ENCODE peak calls at places on chromosomes 12 and 14, in nine cellular contexts. D is cardiac fibroblast; P is WTC11; C is breast epithelium; V is CD4-positive, alpha-beta T cell; Y is cardiac muscle cell; H is GM12864; W is NB4; L is fibroblast of lung. E is an unnamed sample.

GRCh38 chr14:19878029-19878642 is 3.2 kb downstream of the OR4K2 start:
- DNase-seq in D (no peak), P (no peak), C (no peak), V (no peak), Y (no peak), H (peak), W (peak), L (no peak), E (no peak)

GRCh38 chr12:93378373-93379310 is 917 bp downstream of the NUDT4 start:
- DNase-seq in D (peak), P (peak), C (no peak), V (peak), Y (peak), H (no peak), W (peak), L (peak), E (no peak)

GRCh38 chr12:10033783-10034381 is 3.4 kb downstream of the CLEC9A start:
- DNase-seq in D (no peak), P (no peak), C (no peak), V (no peak), Y (peak), H (no peak), W (peak), L (no peak), E (no peak)

GRCh38 chr12:64998327-64999156 is 122.6 kb downstream of the WIF1 start:
- DNase-seq in D (peak), P (no peak), C (peak), V (no peak), Y (peak), H (no peak), W (no peak), L (no peak), E (no peak)

GRCh38 chr14:29710015-29710414 is 217.6 kb downstream of the PRKD1 start:
- DNase-seq in D (peak), P (no peak), C (no peak), V (no peak), Y (peak), H (no peak), W (no peak), L (no peak), E (no peak)

GRCh38 chr14:68959035-68959434 is 20.1 kb downstream of the ACTN1 start:
- DNase-seq in D (no peak), P (no peak), C (no peak), V (no peak), Y (no peak), H (no peak), W (no peak), L (peak), E (no peak)

GRCh38 chr12:16347391-16348298 is at the start of gene MGST1:
- DNase-seq in D (peak), P (peak), C (peak), V (no peak), Y (peak), H (no peak), W (peak), L (peak), E (peak)

GRCh38 chr12:86137936-86138335 is 118.3 kb downstream of the MGAT4C start:
- DNase-seq in D (peak), P (no peak), C (no peak), V (no peak), Y (peak), H (no peak), W (no peak), L (peak), E (no peak)

GRCh38 chr12:94182971-94183701 is 34.8 kb downstream of the PLXNC1 start:
- DNase-seq in D (peak), P (no peak), C (no peak), V (no peak), Y (peak), H (no peak), W (no peak), L (no peak), E (no peak)

GRCh38 chr12:58025431-58025830 is 84.1 kb downstream of the ATP23 start:
- DNase-seq in D (no peak), P (no peak), C (no peak), V (no peak), Y (no peak), H (no peak), W (no peak), L (no peak), E (no peak)

GRCh38 chr14:77128414-77128891 is 13.1 kb downstream of the ZDHHC22 start:
- DNase-seq in D (no peak), P (no peak), C (no peak), V (no peak), Y (no peak), H (no peak), W (no peak), L (peak), E (no peak)

GRCh38 chr14:71361335-71361734 is 454.1 kb downstream of the PCNX1 start:
- DNase-seq in D (peak), P (no peak), C (no peak), V (no peak), Y (peak), H (no peak), W (peak), L (peak), E (no peak)

GRCh38 chr14:76708028-76708427 is 53.2 kb upstream of the VASH1 start:
- DNase-seq in D (no peak), P (no peak), C (no peak), V (no peak), Y (no peak), H (no peak), W (no peak), L (peak), E (no peak)

GRCh38 chr12:78085562-78086182 is 255.0 kb downstream of the NAV3 start:
- DNase-seq in D (peak), P (no peak), C (no peak), V (no peak), Y (peak), H (no peak), W (no peak), L (peak), E (no peak)

GRCh38 chr12:89845356-89845755 is 136.7 kb upstream of the ATP2B1 start:
- DNase-seq in D (no peak), P (no peak), C (no peak), V (no peak), Y (no peak), H (no peak), W (no peak), L (no peak), E (no peak)

GRCh38 chr12:48285751-48286650 is 64.7 kb downstream of the ZNF641 start:
- DNase-seq in D (no peak), P (no peak), C (no peak), V (no peak), Y (no peak), H (no peak), W (no peak), L (no peak), E (no peak)

GRCh38 chr14:88473791-88474190 is 81.0 kb downstream of the PTPN21 start:
- DNase-seq in D (no peak), P (no peak), C (no peak), V (no peak), Y (peak), H (no peak), W (no peak), L (peak), E (no peak)

GRCh38 chr12:42969357-42969756 is 379.8 kb upstream of the PRICKLE1 start:
- DNase-seq in D (peak), P (no peak), C (no peak), V (no peak), Y (peak), H (no peak), W (no peak), L (no peak), E (no peak)

GRCh38 chr14:68355415-68355814 is 437.5 kb downstream of the ZFP36L1 start:
- DNase-seq in D (no peak), P (no peak), C (no peak), V (no peak), Y (no peak), H (no peak), W (no peak), L (no peak), E (no peak)

GRCh38 chr12:24835377-24835776 is 113.5 kb downstream of the BCAT1 start:
- DNase-seq in D (no peak), P (no peak), C (no peak), V (no peak), Y (no peak), H (no peak), W (no peak), L (no peak), E (no peak)

GRCh38 chr12:89539425-89540117 is 13.7 kb upstream of the POC1B start:
- DNase-seq in D (no peak), P (no peak), C (no peak), V (no peak), Y (no peak), H (no peak), W (no peak), L (no peak), E (no peak)

GRCh38 chr14:77615231-77616132 is 955 bp downstream of the SPTLC2 start:
- DNase-seq in D (no peak), P (no peak), C (no peak), V (no peak), Y (no peak), H (no peak), W (peak), L (peak), E (no peak)

GRCh38 chr14:104561661-104562495 is 17.7 kb upstream of the C14orf180 start:
- DNase-seq in D (no peak), P (no peak), C (no peak), V (no peak), Y (no peak), H (no peak), W (no peak), L (no peak), E (no peak)

GRCh38 chr14:99325591-99325990 is 53.6 kb upstream of the BCL11B start:
- DNase-seq in D (no peak), P (no peak), C (peak), V (no peak), Y (no peak), H (no peak), W (no peak), L (no peak), E (no peak)

GRCh38 chr12:54360717-54361456 is 3.4 kb downstream of the GPR84 start:
- DNase-seq in D (peak), P (peak), C (peak), V (peak), Y (peak), H (no peak), W (peak), L (peak), E (no peak)

GRCh38 chr12:61676520-61676919 is 583.7 kb upstream of the USP15 start:
- DNase-seq in D (no peak), P (no peak), C (no peak), V (no peak), Y (no peak), H (no peak), W (no peak), L (no peak), E (no peak)

GRCh38 chr14:45705954-45706353 is 453.0 kb upstream of the MIS18BP1 start:
- DNase-seq in D (no peak), P (no peak), C (no peak), V (no peak), Y (no peak), H (no peak), W (no peak), L (no peak), E (no peak)

GRCh38 chr14:42533476-42533875 is 926.8 kb downstream of the LRFN5 start:
- DNase-seq in D (no peak), P (no peak), C (no peak), V (no peak), Y (no peak), H (no peak), W (no peak), L (no peak), E (no peak)

DNA sequence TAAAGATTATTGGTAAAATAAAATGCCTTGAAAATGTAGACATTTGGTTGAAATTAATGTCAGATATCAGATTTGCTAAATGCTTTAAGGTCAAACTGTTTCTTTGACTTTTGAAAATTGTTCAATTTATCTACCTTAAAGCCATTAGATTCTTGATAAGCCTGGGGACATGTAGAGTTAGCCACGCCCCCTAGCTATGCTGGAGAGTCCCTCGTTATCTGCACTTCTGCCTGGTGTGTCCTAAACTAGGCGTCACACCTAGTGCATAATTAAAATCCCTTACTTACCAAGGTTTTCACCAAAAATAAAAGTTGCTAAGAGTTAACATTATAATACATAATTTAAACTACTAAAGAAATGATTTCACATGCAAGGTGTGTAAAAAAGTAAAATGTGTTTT is 79.5 kb downstream of the EGLN3 start:
- DNase-seq in D (no peak), P (no peak), C (no peak), V (no peak), Y (no peak), H (no peak), W (no peak), L (no peak), E (no peak)
- TF ChIP-seq CTCF in D (no peak), P (no peak), C (no peak), V (no peak), Y (no peak), H (no peak), W (no peak), L (no peak), E (no peak)

GRCh38 chr12:132326646-132327045 is 2.7 kb downstream of the GALNT9 start:
- DNase-seq in D (no peak), P (no peak), C (no peak), V (no peak), Y (no peak), H (no peak), W (peak), L (no peak), E (no peak)
- TF ChIP-seq CTCF in D (no peak), P (no peak), C (no peak), V (no peak), Y (no peak), H (no peak), W (no peak), L (no peak), E (no peak)

GRCh38 chr12:123805119-123805518 is 43.0 kb downstream of the DNAH10 start:
- DNase-seq in D (no peak), P (no peak), C (no peak), V (no peak), Y (no peak), H (no peak), W (no peak), L (no peak), E (no peak)

GRCh38 chr12:123807002-123807401 is 44.9 kb downstream of the DNAH10 start:
- DNase-seq in D (no peak), P (no peak), C (no peak), V (no peak), Y (no peak), H (no peak), W (no peak), L (no peak), E (no peak)

GRCh38 chr12:123799227-123799626 is 37.1 kb downstream of the DNAH10 start:
- DNase-seq in D (no peak), P (no peak), C (no peak), V (no peak), Y (no peak), H (no peak), W (no peak), L (no peak), E (no peak)

GRCh38 chr12:123798518-123798917 is 36.4 kb downstream of the DNAH10 start:
- DNase-seq in D (no peak), P (no peak), C (no peak), V (no peak), Y (no peak), H (no peak), W (no peak), L (no peak), E (no peak)

GRCh38 chr12:123801573-123802178 is 39.6 kb downstream of the DNAH10 start:
- DNase-seq in D (peak), P (no peak), C (no peak), V (no peak), Y (peak), H (no peak), W (peak), L (peak), E (no peak)
- TF ChIP-seq CTCF in D (peak), P (no peak), C (no peak), V (no peak), Y (peak), H (peak), W (peak), L (peak), E (no peak)

DNA sequence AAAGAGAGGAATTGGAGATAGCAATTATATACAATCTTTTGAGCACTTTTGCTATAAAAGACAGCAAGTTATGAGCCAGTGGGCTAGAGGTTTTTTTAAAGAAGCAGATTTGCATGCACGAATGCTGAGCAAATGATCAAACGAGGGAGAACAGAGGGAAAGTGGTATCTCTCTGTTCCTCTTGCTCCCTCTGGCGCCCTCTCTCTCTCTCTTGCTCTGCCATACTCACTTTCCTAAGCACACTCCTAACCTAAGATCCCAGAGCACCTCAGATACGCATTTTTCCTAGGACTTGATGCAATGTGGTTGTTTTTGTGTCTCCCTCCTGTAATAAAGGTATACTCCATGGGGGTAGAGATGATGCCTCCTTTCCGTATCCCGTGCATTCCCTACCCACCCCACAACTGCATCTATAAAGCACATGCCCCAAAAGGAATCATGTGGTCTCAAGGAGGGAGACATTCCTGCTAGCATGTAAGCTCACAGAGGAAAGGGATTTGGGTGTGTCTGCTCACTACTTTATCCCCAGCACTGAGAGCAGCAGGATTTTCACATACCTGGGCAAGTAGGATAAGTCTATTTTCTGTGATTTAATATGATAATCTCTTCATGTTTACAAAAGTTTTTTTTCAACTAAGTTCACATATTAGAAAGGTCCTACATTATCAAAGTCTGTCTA is 270.2 kb downstream of the SSPN start:
- DNase-seq in D (peak), P (no peak), C (no peak), V (no peak), Y (peak), H (no peak), W (peak), L (no peak), E (no peak)
- TF ChIP-seq CTCF in D (peak), P (no peak), C (no peak), V (no peak), Y (peak), H (no peak), W (no peak), L (no peak), E (no peak)

GRCh38 chr12:19706936-19707335 is 267.6 kb downstream of the AEBP2 start:
- DNase-seq in D (no peak), P (no peak), C (no peak), V (no peak), Y (no peak), H (no peak), W (no peak), L (peak), E (no peak)

GRCh38 chr12:19709889-19710288 is 270.6 kb downstream of the AEBP2 start:
- DNase-seq in D (no peak), P (no peak), C (no peak), V (no peak), Y (no peak), H (no peak), W (no peak), L (peak), E (no peak)

GRCh38 chr12:19704966-19705365 is 265.7 kb downstream of the AEBP2 start:
- DNase-seq in D (no peak), P (no peak), C (no peak), V (no peak), Y (no peak), H (no peak), W (no peak), L (peak), E (no peak)

GRCh38 chr12:19710811-19711793 is 271.8 kb downstream of the AEBP2 start:
- DNase-seq in D (peak), P (no peak), C (no peak), V (no peak), Y (no peak), H (no peak), W (peak), L (peak), E (no peak)

GRCh38 chr12:19707948-19708409 is 268.7 kb downstream of the AEBP2 start:
- DNase-seq in D (no peak), P (no peak), C (no peak), V (no peak), Y (no peak), H (no peak), W (peak), L (peak), E (no peak)
- TF ChIP-seq CTCF in D (peak), P (no peak), C (peak), V (no peak), Y (no peak), H (no peak), W (peak), L (peak), E (no peak)

GRCh38 chr14:61196792-61197191 is 84.3 kb downstream of the TMEM30B start:
- DNase-seq in D (peak), P (no peak), C (no peak), V (no peak), Y (no peak), H (no peak), W (peak), L (no peak), E (no peak)
- TF ChIP-seq CTCF in D (no peak), P (no peak), C (no peak), V (no peak), Y (peak), H (peak), W (no peak), L (no peak), E (no peak)

GRCh38 chr12:113298861-113299545 is 35.9 kb downstream of the SLC8B1 start:
- DNase-seq in D (no peak), P (no peak), C (peak), V (no peak), Y (no peak), H (no peak), W (no peak), L (peak), E (no peak)
- TF ChIP-seq CTCF in D (no peak), P (no peak), C (no peak), V (no peak), Y (no peak), H (no peak), W (no peak), L (no peak), E (no peak)

E was measured in omental fat pad.